ENCODE peak calls at places on chromosomes 1 and 21, in ten cellular contexts. One of them, this sample, is unnamed.

GRCh38 chr1:178940022-178940765 is 69.3 kb upstream of the ANGPTL1 start:
- DNase-seq in AG10803: peak
- DNase-seq in ascending aorta: no peak
- DNase-seq in pancreas: no peak
- DNase-seq in mammary epithelial cell: no peak
- DNase-seq in psoas muscle: no peak
- DNase-seq in HCT116: no peak
- DNase-seq in HFF-Myc: no peak
- DNase-seq in tibial artery: peak
- DNase-seq in AG04450: peak
- DNase-seq in this sample: no peak

GRCh38 chr1:58084266-58084665 is 462.3 kb downstream of the OMA1 start:
- DNase-seq in tibial artery: no peak
- DNase-seq in psoas muscle: no peak
- DNase-seq in pancreas: no peak
- DNase-seq in ascending aorta: no peak
- DNase-seq in mammary epithelial cell: peak
- DNase-seq in AG04450: no peak
- DNase-seq in HFF-Myc: no peak
- DNase-seq in HCT116: no peak
- DNase-seq in AG10803: no peak
- DNase-seq in this sample: no peak

GRCh38 chr1:94607398-94607797 is 65.8 kb upstream of the F3 start:
- DNase-seq in AG04450: no peak
- DNase-seq in mammary epithelial cell: peak
- DNase-seq in tibial artery: no peak
- DNase-seq in ascending aorta: no peak
- DNase-seq in AG10803: no peak
- DNase-seq in HFF-Myc: no peak
- DNase-seq in HCT116: no peak
- DNase-seq in pancreas: no peak
- DNase-seq in psoas muscle: no peak
- DNase-seq in this sample: no peak

GRCh38 chr1:167121375-167122120 is 27.7 kb downstream of the STYXL2 start:
- DNase-seq in AG10803: peak
- DNase-seq in mammary epithelial cell: peak
- DNase-seq in HFF-Myc: no peak
- DNase-seq in ascending aorta: no peak
- DNase-seq in psoas muscle: peak
- DNase-seq in tibial artery: no peak
- DNase-seq in pancreas: peak
- DNase-seq in AG04450: no peak
- DNase-seq in HCT116: peak
- DNase-seq in this sample: no peak

GRCh38 chr1:3894626-3895278 is 5.3 kb downstream of the C1orf174 start:
- DNase-seq in AG10803: no peak
- DNase-seq in ascending aorta: no peak
- DNase-seq in HFF-Myc: no peak
- DNase-seq in psoas muscle: peak
- DNase-seq in tibial artery: no peak
- DNase-seq in HCT116: no peak
- DNase-seq in mammary epithelial cell: no peak
- DNase-seq in AG04450: no peak
- DNase-seq in pancreas: no peak
- DNase-seq in this sample: no peak

GRCh38 chr1:3904843-3905185 is 4.7 kb upstream of the C1orf174 start:
- DNase-seq in AG10803: no peak
- DNase-seq in psoas muscle: no peak
- DNase-seq in ascending aorta: no peak
- DNase-seq in tibial artery: no peak
- DNase-seq in HCT116: no peak
- DNase-seq in mammary epithelial cell: no peak
- DNase-seq in AG04450: no peak
- DNase-seq in HFF-Myc: no peak
- DNase-seq in pancreas: no peak
- DNase-seq in this sample: no peak

GRCh38 chr1:53807916-53808315 is 30.2 kb downstream of the NDC1 start:
- DNase-seq in pancreas: no peak
- DNase-seq in HFF-Myc: peak
- DNase-seq in AG10803: peak
- DNase-seq in ascending aorta: no peak
- DNase-seq in AG04450: peak
- DNase-seq in HCT116: no peak
- DNase-seq in tibial artery: no peak
- DNase-seq in psoas muscle: no peak
- DNase-seq in mammary epithelial cell: no peak
- DNase-seq in this sample: no peak

GRCh38 chr21:44329086-44329889 is 9.9 kb downstream of the CFAP410 start:
- DNase-seq in HCT116: no peak
- DNase-seq in AG04450: no peak
- DNase-seq in tibial artery: no peak
- DNase-seq in pancreas: no peak
- DNase-seq in HFF-Myc: no peak
- DNase-seq in psoas muscle: no peak
- DNase-seq in ascending aorta: no peak
- DNase-seq in AG10803: no peak
- DNase-seq in mammary epithelial cell: no peak
- DNase-seq in this sample: no peak

GRCh38 chr1:89938171-89939055 is 56.5 kb upstream of the ZNF326 start:
- DNase-seq in mammary epithelial cell: no peak
- DNase-seq in tibial artery: no peak
- DNase-seq in psoas muscle: no peak
- DNase-seq in ascending aorta: no peak
- DNase-seq in HFF-Myc: no peak
- DNase-seq in HCT116: no peak
- DNase-seq in AG10803: peak
- DNase-seq in pancreas: no peak
- DNase-seq in AG04450: no peak
- DNase-seq in this sample: no peak

GRCh38 chr21:42146251-42146805 is 72.6 kb upstream of the ABCG1 start:
- DNase-seq in mammary epithelial cell: no peak
- DNase-seq in HFF-Myc: no peak
- DNase-seq in ascending aorta: peak
- DNase-seq in AG04450: no peak
- DNase-seq in tibial artery: peak
- DNase-seq in psoas muscle: no peak
- DNase-seq in HCT116: no peak
- DNase-seq in AG10803: no peak
- DNase-seq in pancreas: no peak
- DNase-seq in this sample: no peak

DNA sequence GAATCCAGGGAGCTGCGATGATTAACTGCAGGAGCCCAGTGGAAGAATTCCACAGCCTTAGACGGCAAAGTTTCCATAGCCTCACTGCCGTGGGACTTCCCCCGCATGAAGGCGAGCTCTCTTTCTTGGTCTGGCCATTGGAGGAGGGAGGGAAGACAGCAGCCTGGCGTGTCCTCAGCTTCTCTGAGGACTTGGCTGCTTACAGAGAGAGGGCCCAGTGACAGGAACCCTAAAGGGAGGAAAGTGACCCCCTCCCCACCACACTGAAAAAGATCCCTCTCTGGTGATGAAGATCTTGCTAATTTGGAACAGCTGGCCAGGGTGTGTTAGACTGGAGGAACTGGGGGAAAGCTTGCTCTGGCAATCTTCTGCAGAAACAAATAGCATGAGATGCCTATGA is 41.0 kb downstream of the ATP2B4 start:
- DNase-seq in tibial artery: no peak
- DNase-seq in AG04450: no peak
- DNase-seq in mammary epithelial cell: no peak
- DNase-seq in HFF-Myc: no peak
- DNase-seq in psoas muscle: no peak
- DNase-seq in HCT116: no peak
- DNase-seq in AG10803: no peak
- DNase-seq in ascending aorta: no peak
- DNase-seq in pancreas: no peak
- DNase-seq in this sample: no peak
- H3K4me3 ChIP-seq in tibial artery: no peak
- H3K4me3 ChIP-seq in AG04450: no peak
- H3K4me3 ChIP-seq in mammary epithelial cell: no peak
- H3K4me3 ChIP-seq in HFF-Myc: no peak
- H3K4me3 ChIP-seq in psoas muscle: no peak
- H3K4me3 ChIP-seq in HCT116: no peak
- H3K4me3 ChIP-seq in AG10803: no peak
- H3K4me3 ChIP-seq in ascending aorta: no peak
- H3K4me3 ChIP-seq in pancreas: no peak
- H3K4me3 ChIP-seq in this sample: no peak

GRCh38 chr1:98402860-98403259 is 258.7 kb upstream of the SNX7 start:
- DNase-seq in psoas muscle: no peak
- DNase-seq in tibial artery: no peak
- DNase-seq in AG10803: no peak
- DNase-seq in HFF-Myc: no peak
- DNase-seq in HCT116: no peak
- DNase-seq in pancreas: no peak
- DNase-seq in AG04450: no peak
- DNase-seq in ascending aorta: no peak
- DNase-seq in mammary epithelial cell: no peak
- DNase-seq in this sample: no peak

GRCh38 chr1:98399219-98399618 is 262.3 kb upstream of the SNX7 start:
- DNase-seq in tibial artery: no peak
- DNase-seq in AG10803: no peak
- DNase-seq in HCT116: no peak
- DNase-seq in pancreas: no peak
- DNase-seq in AG04450: no peak
- DNase-seq in HFF-Myc: no peak
- DNase-seq in ascending aorta: no peak
- DNase-seq in mammary epithelial cell: no peak
- DNase-seq in psoas muscle: no peak
- DNase-seq in this sample: no peak

GRCh38 chr1:98398092-98398491 is 263.4 kb upstream of the SNX7 start:
- DNase-seq in psoas muscle: no peak
- DNase-seq in mammary epithelial cell: no peak
- DNase-seq in HCT116: no peak
- DNase-seq in pancreas: no peak
- DNase-seq in tibial artery: no peak
- DNase-seq in AG10803: no peak
- DNase-seq in HFF-Myc: no peak
- DNase-seq in ascending aorta: no peak
- DNase-seq in AG04450: no peak
- DNase-seq in this sample: no peak

GRCh38 chr1:98400446-98400845 is 261.1 kb upstream of the SNX7 start:
- DNase-seq in HFF-Myc: no peak
- DNase-seq in tibial artery: no peak
- DNase-seq in mammary epithelial cell: no peak
- DNase-seq in HCT116: no peak
- DNase-seq in ascending aorta: no peak
- DNase-seq in pancreas: no peak
- DNase-seq in AG04450: no peak
- DNase-seq in psoas muscle: no peak
- DNase-seq in AG10803: no peak
- DNase-seq in this sample: no peak

GRCh38 chr1:98398649-98399048 is 262.9 kb upstream of the SNX7 start:
- DNase-seq in psoas muscle: no peak
- DNase-seq in ascending aorta: no peak
- DNase-seq in HCT116: no peak
- DNase-seq in mammary epithelial cell: no peak
- DNase-seq in AG04450: no peak
- DNase-seq in pancreas: no peak
- DNase-seq in AG10803: peak
- DNase-seq in tibial artery: no peak
- DNase-seq in HFF-Myc: no peak
- DNase-seq in this sample: no peak
- H3K4me3 ChIP-seq in psoas muscle: no peak
- H3K4me3 ChIP-seq in ascending aorta: no peak
- H3K4me3 ChIP-seq in HCT116: no peak
- H3K4me3 ChIP-seq in mammary epithelial cell: no peak
- H3K4me3 ChIP-seq in AG04450: no peak
- H3K4me3 ChIP-seq in pancreas: no peak
- H3K4me3 ChIP-seq in AG10803: no peak
- H3K4me3 ChIP-seq in tibial artery: no peak
- H3K4me3 ChIP-seq in HFF-Myc: no peak
- H3K4me3 ChIP-seq in this sample: no peak

DNA sequence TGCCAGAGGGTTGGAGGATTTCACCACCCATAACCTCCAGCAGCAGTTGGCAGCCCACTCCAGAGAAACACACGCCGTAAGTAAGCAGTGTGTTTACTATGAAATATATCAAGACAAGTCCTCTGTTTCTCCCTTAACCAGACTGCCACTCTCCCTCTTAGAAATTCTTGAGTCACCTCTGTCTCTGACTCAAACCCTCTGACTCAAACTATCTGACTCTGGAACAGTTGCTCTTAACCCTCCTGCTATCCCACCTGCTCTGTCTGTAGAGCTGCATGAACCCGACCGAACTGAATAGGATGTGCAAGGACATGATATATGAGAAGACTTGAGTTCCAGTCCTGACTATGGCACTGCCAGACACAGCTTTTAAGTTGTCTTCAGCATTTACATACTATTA is 14.1 kb downstream of the INPP5B start:
- DNase-seq in HFF-Myc: no peak
- DNase-seq in AG04450: no peak
- DNase-seq in HCT116: no peak
- DNase-seq in tibial artery: no peak
- DNase-seq in ascending aorta: no peak
- DNase-seq in mammary epithelial cell: peak
- DNase-seq in pancreas: no peak
- DNase-seq in AG10803: peak
- DNase-seq in psoas muscle: no peak
- DNase-seq in this sample: peak
- H3K4me3 ChIP-seq in HFF-Myc: no peak
- H3K4me3 ChIP-seq in AG04450: no peak
- H3K4me3 ChIP-seq in HCT116: no peak
- H3K4me3 ChIP-seq in tibial artery: no peak
- H3K4me3 ChIP-seq in ascending aorta: no peak
- H3K4me3 ChIP-seq in mammary epithelial cell: no peak
- H3K4me3 ChIP-seq in pancreas: no peak
- H3K4me3 ChIP-seq in AG10803: no peak
- H3K4me3 ChIP-seq in psoas muscle: no peak
- H3K4me3 ChIP-seq in this sample: peak

GRCh38 chr1:88060112-88060673 is 623.9 kb upstream of the PKN2 start:
- DNase-seq in mammary epithelial cell: peak
- DNase-seq in HCT116: no peak
- DNase-seq in pancreas: no peak
- DNase-seq in ascending aorta: no peak
- DNase-seq in AG04450: no peak
- DNase-seq in AG10803: no peak
- DNase-seq in psoas muscle: no peak
- DNase-seq in HFF-Myc: no peak
- DNase-seq in tibial artery: no peak
- DNase-seq in this sample: no peak

GRCh38 chr1:88061830-88062177 is 622.3 kb upstream of the PKN2 start:
- DNase-seq in pancreas: no peak
- DNase-seq in HFF-Myc: no peak
- DNase-seq in HCT116: no peak
- DNase-seq in ascending aorta: no peak
- DNase-seq in psoas muscle: no peak
- DNase-seq in tibial artery: no peak
- DNase-seq in AG10803: peak
- DNase-seq in AG04450: no peak
- DNase-seq in mammary epithelial cell: no peak
- DNase-seq in this sample: no peak

GRCh38 chr1:88062650-88063153 is 621.4 kb upstream of the PKN2 start:
- DNase-seq in ascending aorta: no peak
- DNase-seq in HCT116: no peak
- DNase-seq in mammary epithelial cell: no peak
- DNase-seq in psoas muscle: no peak
- DNase-seq in pancreas: no peak
- DNase-seq in HFF-Myc: no peak
- DNase-seq in AG04450: no peak
- DNase-seq in AG10803: no peak
- DNase-seq in tibial artery: no peak
- DNase-seq in this sample: no peak

GRCh38 chr1:88063605-88064004 is 620.5 kb upstream of the PKN2 start:
- DNase-seq in tibial artery: no peak
- DNase-seq in psoas muscle: no peak
- DNase-seq in AG04450: no peak
- DNase-seq in AG10803: peak
- DNase-seq in mammary epithelial cell: peak
- DNase-seq in HCT116: no peak
- DNase-seq in HFF-Myc: no peak
- DNase-seq in ascending aorta: no peak
- DNase-seq in pancreas: no peak
- DNase-seq in this sample: no peak

GRCh38 chr1:88061106-88061829 is 622.8 kb upstream of the PKN2 start:
- DNase-seq in pancreas: no peak
- DNase-seq in AG04450: peak
- DNase-seq in HFF-Myc: peak
- DNase-seq in psoas muscle: peak
- DNase-seq in ascending aorta: no peak
- DNase-seq in tibial artery: peak
- DNase-seq in HCT116: peak
- DNase-seq in mammary epithelial cell: peak
- DNase-seq in AG10803: peak
- DNase-seq in this sample: peak
- H3K4me3 ChIP-seq in pancreas: no peak
- H3K4me3 ChIP-seq in AG04450: no peak
- H3K4me3 ChIP-seq in HFF-Myc: no peak
- H3K4me3 ChIP-seq in psoas muscle: no peak
- H3K4me3 ChIP-seq in ascending aorta: no peak
- H3K4me3 ChIP-seq in tibial artery: no peak
- H3K4me3 ChIP-seq in HCT116: no peak
- H3K4me3 ChIP-seq in mammary epithelial cell: no peak
- H3K4me3 ChIP-seq in AG10803: no peak
- H3K4me3 ChIP-seq in this sample: no peak

This sample was measured in Panc1.